ENCODE peak calls at places on chromosomes 5 and 9, in four cellular contexts. One of them, this sample, is unnamed.

GRCh38 chr9:19162956-19163355 is 35.7 kb upstream of the PLIN2 start:
- DNase-seq in Peyer's patch: no peak
- DNase-seq in CD8-positive, alpha-beta memory T cell: no peak
- DNase-seq in iPS DF 6.9: no peak
- DNase-seq in this sample: no peak

GRCh38 chr9:110050925-110051355 is 157.0 kb downstream of the C9orf152 start:
- DNase-seq in Peyer's patch: peak
- DNase-seq in CD8-positive, alpha-beta memory T cell: no peak
- DNase-seq in iPS DF 6.9: no peak
- DNase-seq in this sample: no peak

GRCh38 chr9:129245276-129245675 is 67.2 kb upstream of the IER5L start:
- DNase-seq in Peyer's patch: no peak
- DNase-seq in CD8-positive, alpha-beta memory T cell: no peak
- DNase-seq in iPS DF 6.9: no peak
- DNase-seq in this sample: no peak

GRCh38 chr5:133106761-133107572 is 55.2 kb downstream of the HSPA4 start:
- DNase-seq in Peyer's patch: no peak
- DNase-seq in CD8-positive, alpha-beta memory T cell: no peak
- DNase-seq in iPS DF 6.9: no peak
- DNase-seq in this sample: no peak

GRCh38 chr5:16390825-16391224 is 74.8 kb downstream of the ZNF622 start:
- DNase-seq in Peyer's patch: no peak
- DNase-seq in CD8-positive, alpha-beta memory T cell: no peak
- DNase-seq in iPS DF 6.9: no peak
- DNase-seq in this sample: no peak

GRCh38 chr5:3201941-3202340 is 393.7 kb upstream of the IRX1 start:
- DNase-seq in Peyer's patch: no peak
- DNase-seq in CD8-positive, alpha-beta memory T cell: no peak
- DNase-seq in iPS DF 6.9: no peak
- DNase-seq in this sample: no peak

GRCh38 chr5:112870976-112871375 is 9.9 kb downstream of the SRP19 start:
- DNase-seq in Peyer's patch: no peak
- DNase-seq in CD8-positive, alpha-beta memory T cell: no peak
- DNase-seq in iPS DF 6.9: no peak
- DNase-seq in this sample: no peak

GRCh38 chr5:74055446-74056097 is 429.6 kb downstream of the ARHGEF28 start:
- DNase-seq in Peyer's patch: no peak
- DNase-seq in CD8-positive, alpha-beta memory T cell: no peak
- DNase-seq in iPS DF 6.9: no peak
- DNase-seq in this sample: no peak

GRCh38 chr9:131161585-131161984 is 36.2 kb downstream of the NUP214 start:
- DNase-seq in Peyer's patch: no peak
- DNase-seq in CD8-positive, alpha-beta memory T cell: no peak
- DNase-seq in iPS DF 6.9: no peak
- DNase-seq in this sample: no peak

GRCh38 chr9:94950733-94951590 is 224.5 kb downstream of the AOPEP start:
- DNase-seq in Peyer's patch: no peak
- DNase-seq in CD8-positive, alpha-beta memory T cell: no peak
- DNase-seq in iPS DF 6.9: no peak
- DNase-seq in this sample: no peak

GRCh38 chr5:71533614-71534013 is 53.5 kb upstream of the MCCC2 start:
- DNase-seq in Peyer's patch: no peak
- DNase-seq in CD8-positive, alpha-beta memory T cell: peak
- DNase-seq in iPS DF 6.9: no peak
- DNase-seq in this sample: no peak

GRCh38 chr9:131238402-131239021 is 37.8 kb downstream of the FAM78A start:
- DNase-seq in Peyer's patch: no peak
- DNase-seq in CD8-positive, alpha-beta memory T cell: no peak
- DNase-seq in iPS DF 6.9: no peak
- DNase-seq in this sample: no peak

GRCh38 chr9:99353408-99353807 is 131.3 kb downstream of the SEC61B start:
- DNase-seq in Peyer's patch: no peak
- DNase-seq in CD8-positive, alpha-beta memory T cell: no peak
- DNase-seq in iPS DF 6.9: no peak
- DNase-seq in this sample: no peak

GRCh38 chr9:137881591-137882505 is 4.3 kb downstream of the CACNA1B start:
- DNase-seq in Peyer's patch: no peak
- DNase-seq in CD8-positive, alpha-beta memory T cell: no peak
- DNase-seq in iPS DF 6.9: no peak
- DNase-seq in this sample: no peak

GRCh38 chr9:101326501-101326900 is 58.3 kb downstream of the BAAT start:
- DNase-seq in Peyer's patch: no peak
- DNase-seq in CD8-positive, alpha-beta memory T cell: no peak
- DNase-seq in iPS DF 6.9: no peak
- DNase-seq in this sample: no peak

GRCh38 chr5:169503899-169504298 is 79.7 kb upstream of the SPDL1 start:
- DNase-seq in Peyer's patch: no peak
- DNase-seq in CD8-positive, alpha-beta memory T cell: no peak
- DNase-seq in iPS DF 6.9: no peak
- DNase-seq in this sample: no peak

GRCh38 chr5:96609369-96609768 is 52.8 kb upstream of the CAST start:
- DNase-seq in Peyer's patch: no peak
- DNase-seq in CD8-positive, alpha-beta memory T cell: no peak
- DNase-seq in iPS DF 6.9: no peak
- DNase-seq in this sample: no peak

GRCh38 chr5:96616801-96617200 is 45.4 kb upstream of the CAST start:
- DNase-seq in Peyer's patch: no peak
- DNase-seq in CD8-positive, alpha-beta memory T cell: no peak
- DNase-seq in iPS DF 6.9: no peak
- DNase-seq in this sample: no peak

GRCh38 chr5:96610747-96611146 is 51.4 kb upstream of the CAST start:
- DNase-seq in Peyer's patch: no peak
- DNase-seq in CD8-positive, alpha-beta memory T cell: no peak
- DNase-seq in iPS DF 6.9: no peak
- DNase-seq in this sample: no peak

GRCh38 chr5:96615223-96615622 is 47.0 kb upstream of the CAST start:
- DNase-seq in Peyer's patch: no peak
- DNase-seq in CD8-positive, alpha-beta memory T cell: no peak
- DNase-seq in iPS DF 6.9: no peak
- DNase-seq in this sample: no peak

GRCh38 chr5:96614110-96614691 is 48.0 kb upstream of the CAST start:
- DNase-seq in Peyer's patch: peak
- DNase-seq in CD8-positive, alpha-beta memory T cell: peak
- DNase-seq in iPS DF 6.9: peak
- DNase-seq in this sample: peak
- H3K4me3 ChIP-seq in Peyer's patch: no peak
- H3K4me3 ChIP-seq in CD8-positive, alpha-beta memory T cell: no peak
- H3K4me3 ChIP-seq in iPS DF 6.9: no peak
- H3K4me3 ChIP-seq in this sample: no peak

GRCh38 chr5:55446690-55447351 is 87.9 kb downstream of the PLPP1 start:
- DNase-seq in Peyer's patch: no peak
- DNase-seq in CD8-positive, alpha-beta memory T cell: no peak
- DNase-seq in iPS DF 6.9: no peak
- DNase-seq in this sample: no peak
- H3K4me3 ChIP-seq in Peyer's patch: no peak
- H3K4me3 ChIP-seq in CD8-positive, alpha-beta memory T cell: no peak
- H3K4me3 ChIP-seq in iPS DF 6.9: no peak
- H3K4me3 ChIP-seq in this sample: no peak

DNA sequence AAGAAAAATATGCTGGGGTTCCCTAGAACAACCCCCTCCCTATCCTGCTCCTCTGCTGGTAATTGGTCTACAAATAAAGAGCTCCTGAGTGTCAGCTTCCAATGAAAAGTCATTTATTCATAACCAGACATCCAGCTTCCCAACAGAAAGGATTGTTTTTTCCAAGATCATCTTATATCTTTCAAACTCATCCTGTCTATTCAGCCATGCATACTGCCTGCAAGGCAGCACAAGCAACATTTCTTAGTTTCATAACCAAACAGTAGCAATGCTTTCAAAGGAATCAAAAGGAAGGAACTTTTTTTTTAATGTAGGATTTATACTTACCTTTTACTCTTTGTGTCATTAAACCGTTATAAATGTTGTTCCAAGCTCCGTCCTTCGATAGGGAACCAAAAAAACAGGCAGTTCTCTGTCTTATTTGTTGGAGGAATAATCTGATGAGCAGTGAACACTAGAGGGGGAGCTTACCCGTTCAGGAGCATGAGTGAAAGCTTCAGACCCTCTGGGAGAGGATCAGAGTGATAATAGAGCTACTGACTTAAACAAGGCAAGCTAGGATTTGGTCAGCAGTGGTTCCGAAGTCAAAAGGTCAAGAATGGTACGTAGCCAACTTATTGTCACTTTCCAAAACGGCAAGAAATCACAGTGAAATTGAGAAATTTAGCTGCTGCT is 893.1 kb downstream of the NR2F1-AS1 start:
- DNase-seq in Peyer's patch: no peak
- DNase-seq in CD8-positive, alpha-beta memory T cell: no peak
- DNase-seq in iPS DF 6.9: no peak
- DNase-seq in this sample: no peak
- H3K4me3 ChIP-seq in Peyer's patch: no peak
- H3K4me3 ChIP-seq in CD8-positive, alpha-beta memory T cell: no peak
- H3K4me3 ChIP-seq in iPS DF 6.9: no peak
- H3K4me3 ChIP-seq in this sample: no peak

DNA sequence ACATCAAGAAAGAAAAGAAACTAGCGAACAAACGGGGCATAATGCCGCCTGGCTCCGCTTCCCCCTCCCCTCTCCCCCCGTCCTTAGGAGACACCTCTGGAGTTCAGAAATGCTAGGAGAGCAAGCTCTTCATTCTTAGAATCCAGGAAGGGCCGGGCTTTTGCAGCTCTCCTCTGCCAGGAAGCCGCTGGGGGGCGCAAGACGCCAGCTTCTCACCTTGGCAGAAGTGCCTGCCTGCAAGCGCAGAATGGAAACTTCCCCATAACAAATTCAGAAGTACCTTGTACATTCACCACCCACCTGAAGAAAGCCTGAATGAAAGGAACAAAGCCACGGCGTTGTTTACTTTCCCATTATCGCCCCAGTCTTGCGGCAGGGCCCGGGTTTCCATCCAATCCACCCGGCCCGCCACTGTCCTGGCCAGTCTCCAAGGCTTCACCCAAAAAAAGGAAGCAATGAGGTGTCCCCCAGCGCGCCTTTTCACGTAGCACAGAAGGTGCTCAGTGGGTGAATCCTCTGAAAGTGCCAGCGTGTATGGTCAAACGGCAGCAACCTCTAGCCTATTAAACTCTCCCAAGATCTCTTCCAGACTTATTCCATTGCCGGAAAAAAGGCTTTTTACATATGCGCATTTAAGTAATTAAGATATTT is 1.7 kb upstream of the GADD45G start:
- DNase-seq in Peyer's patch: peak
- DNase-seq in CD8-positive, alpha-beta memory T cell: peak
- DNase-seq in iPS DF 6.9: no peak
- DNase-seq in this sample: peak
- H3K4me3 ChIP-seq in Peyer's patch: peak
- H3K4me3 ChIP-seq in CD8-positive, alpha-beta memory T cell: peak
- H3K4me3 ChIP-seq in iPS DF 6.9: peak
- H3K4me3 ChIP-seq in this sample: peak

DNA sequence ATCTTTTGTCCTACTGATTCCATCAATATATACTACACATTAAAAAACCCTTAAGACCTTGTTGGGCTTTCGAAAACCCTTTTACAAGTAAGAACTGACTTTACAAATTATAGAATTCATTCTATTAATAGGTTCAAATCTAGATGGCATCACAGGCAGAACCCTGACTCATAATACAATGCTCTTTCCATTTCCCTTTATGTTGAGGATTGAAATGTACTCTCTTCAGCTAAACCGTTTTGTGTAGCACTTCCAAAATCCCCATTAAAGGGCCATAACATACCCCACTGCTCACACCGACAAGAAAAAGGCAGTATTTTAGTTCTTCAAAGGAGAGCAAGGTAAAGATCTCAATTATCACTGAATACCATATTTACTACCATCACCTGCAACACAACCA is 11.1 kb downstream of the CSNK1A1 start:
- DNase-seq in Peyer's patch: no peak
- DNase-seq in CD8-positive, alpha-beta memory T cell: no peak
- DNase-seq in iPS DF 6.9: no peak
- DNase-seq in this sample: no peak
- H3K4me3 ChIP-seq in Peyer's patch: no peak
- H3K4me3 ChIP-seq in CD8-positive, alpha-beta memory T cell: no peak
- H3K4me3 ChIP-seq in iPS DF 6.9: no peak
- H3K4me3 ChIP-seq in this sample: no peak

GRCh38 chr5:107663697-107664096 is 7.0 kb downstream of the EFNA5 start:
- DNase-seq in Peyer's patch: no peak
- DNase-seq in CD8-positive, alpha-beta memory T cell: no peak
- DNase-seq in iPS DF 6.9: no peak
- DNase-seq in this sample: no peak

GRCh38 chr5:107661650-107662044 is 9.1 kb downstream of the EFNA5 start:
- DNase-seq in Peyer's patch: no peak
- DNase-seq in CD8-positive, alpha-beta memory T cell: no peak
- DNase-seq in iPS DF 6.9: no peak
- DNase-seq in this sample: no peak

GRCh38 chr5:107665036-107665435 is 5.7 kb downstream of the EFNA5 start:
- DNase-seq in Peyer's patch: no peak
- DNase-seq in CD8-positive, alpha-beta memory T cell: no peak
- DNase-seq in iPS DF 6.9: no peak
- DNase-seq in this sample: no peak

GRCh38 chr5:107658528-107658927 is 12.2 kb downstream of the EFNA5 start:
- DNase-seq in Peyer's patch: no peak
- DNase-seq in CD8-positive, alpha-beta memory T cell: no peak
- DNase-seq in iPS DF 6.9: no peak
- DNase-seq in this sample: no peak

DNA sequence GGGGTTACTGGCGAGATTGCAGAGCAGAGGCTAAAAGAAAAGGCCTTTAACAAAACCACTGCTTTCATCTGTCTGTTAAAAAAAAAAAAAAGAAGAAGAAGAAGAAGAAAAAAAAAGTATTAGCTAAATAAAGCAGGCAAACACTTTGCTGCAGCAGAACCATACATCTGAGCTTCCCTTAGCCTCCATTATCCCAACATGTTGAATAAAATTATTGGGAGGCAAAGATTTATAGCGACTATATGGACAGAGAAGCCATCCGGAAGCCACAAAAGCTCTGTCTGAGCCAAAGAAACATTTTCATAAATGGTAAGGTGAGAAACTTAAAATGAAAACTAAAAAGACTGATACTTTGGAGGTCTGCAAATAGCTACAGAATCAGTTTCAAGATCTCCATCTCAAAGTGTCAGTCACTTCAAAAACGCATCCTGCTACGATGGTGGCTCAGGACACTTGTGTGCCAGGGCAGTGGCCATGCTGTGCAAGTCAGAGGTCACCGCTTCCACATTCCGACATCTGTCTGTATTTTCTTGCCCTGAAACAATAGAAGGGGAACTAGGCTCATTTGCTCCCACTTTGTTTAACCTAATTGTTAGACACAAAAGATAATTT is 9.6 kb downstream of the EFNA5 start:
- DNase-seq in Peyer's patch: no peak
- DNase-seq in CD8-positive, alpha-beta memory T cell: no peak
- DNase-seq in iPS DF 6.9: no peak
- DNase-seq in this sample: no peak
- H3K4me3 ChIP-seq in Peyer's patch: no peak
- H3K4me3 ChIP-seq in CD8-positive, alpha-beta memory T cell: no peak
- H3K4me3 ChIP-seq in iPS DF 6.9: no peak
- H3K4me3 ChIP-seq in this sample: no peak